ENCODE peak calls at places on chromosome 5, in seven cellular contexts. D is hippocampal formation; H is IMR-90; W is osteoblast; U is M059J; V is activated CD8-positive, alpha-beta T cell treated with anti-CD3 and anti-CD28 coated beads, Interleukin-2, amount 10 ng/mL, durations not matched to agents 7 days and 5 days; N is NCI-H1048. M is an unnamed sample.

GRCh38 chr5:17305964-17306725 is 88.7 kb downstream of the BASP1 start:
- DNase-seq in N (no peak), W (peak; percentile 86), D (no peak), U (peak; percentile 75), H (peak; percentile 84), V (no peak), M (no peak)

GRCh38 chr5:178353461-178353860 is 120.9 kb upstream of the PHYKPL start:
- DNase-seq in U (no peak), D (no peak), H (no peak), W (peak; percentile 70), N (no peak), V (no peak), M (no peak)

GRCh38 chr5:96509721-96510383 is 76.8 kb upstream of the PCSK1 start:
- DNase-seq in V (no peak), N (no peak), U (peak; percentile 87), H (peak; percentile 97), W (peak; percentile 63), D (no peak), M (no peak)

GRCh38 chr5:122937914-122938313 is 92.5 kb downstream of the SNX24 start:
- DNase-seq in V (no peak), H (no peak), W (no peak), D (no peak), N (no peak), U (no peak), M (no peak)

GRCh38 chr5:176955895-176956294 is 50.7 kb downstream of the UIMC1 start:
- DNase-seq in U (peak; percentile 51), D (no peak), H (peak; percentile 23), W (peak; percentile 72), V (no peak), N (no peak), M (no peak)

GRCh38 chr5:145984072-145984471 is 47.7 kb downstream of the SH3RF2 start:
- DNase-seq in V (no peak), U (no peak), D (no peak), W (no peak), H (no peak), N (no peak), M (no peak)

GRCh38 chr5:72347801-72348305 is 27.7 kb downstream of the PTCD2 start:
- DNase-seq in H (peak; percentile 98), U (peak; percentile 37), N (no peak), W (peak; percentile 85), V (no peak), D (no peak), M (no peak)

GRCh38 chr5:158570502-158570901 is 529.2 kb downstream of the EBF1 start:
- DNase-seq in U (no peak), D (no peak), V (no peak), N (no peak), W (no peak), H (no peak), M (no peak)

GRCh38 chr5:174247239-174247638 is 201.7 kb downstream of the NSG2 start:
- DNase-seq in H (no peak), V (no peak), N (no peak), W (no peak), D (no peak), U (no peak), M (no peak)

GRCh38 chr5:157046041-157046440 is 12.9 kb downstream of the HAVCR1 start:
- DNase-seq in H (no peak), D (no peak), U (peak; percentile 87), N (no peak), W (no peak), V (no peak), M (no peak)

GRCh38 chr5:144048254-144048856 is 122.1 kb downstream of the YIPF5 start:
- DNase-seq in D (no peak), V (no peak), H (no peak), U (no peak), N (no peak), W (no peak), M (no peak)

GRCh38 chr5:108074626-108075025 is 307.3 kb downstream of the FBXL17 start:
- DNase-seq in D (no peak), U (no peak), W (no peak), N (no peak), H (no peak), V (no peak), M (no peak)

GRCh38 chr5:181282874-181283273 is 21.9 kb upstream of the TRIM52 start:
- DNase-seq in D (no peak), V (no peak), U (no peak), H (no peak), N (no peak), W (no peak), M (no peak)

GRCh38 chr5:111820072-111820471 is 63.1 kb upstream of the NREP start:
- DNase-seq in U (no peak), N (no peak), D (no peak), H (no peak), W (no peak), V (no peak), M (no peak)

GRCh38 chr5:8641796-8642505 is 773.0 kb downstream of the MTRR start:
- DNase-seq in N (no peak), H (no peak), W (no peak), U (no peak), V (no peak), D (no peak), M (no peak)

GRCh38 chr5:83077662-83078261 is 415 bp downstream of the XRCC4 start:
- DNase-seq in V (peak; percentile 39), W (peak; percentile 67), N (no peak), U (peak; percentile 48), H (peak; percentile 31), D (no peak), M (no peak)

GRCh38 chr5:136030956-136031611 is 2.3 kb downstream of the TGFBI start:
- DNase-seq in V (no peak), H (no peak), U (no peak), W (no peak), N (no peak), D (no peak), M (no peak)

GRCh38 chr5:63245271-63245670 is 666.7 kb downstream of the LRRC70 start:
- DNase-seq in D (no peak), N (no peak), V (no peak), U (peak; percentile 2), W (no peak), H (no peak), M (no peak)

GRCh38 chr5:133849116-133849515 is 119.3 kb downstream of the C5orf15 start:
- DNase-seq in H (no peak), V (no peak), N (no peak), U (no peak), W (no peak), D (no peak), M (no peak)

GRCh38 chr5:42715791-42716190 is 40.8 kb upstream of the CCDC152 start:
- DNase-seq in N (no peak), D (no peak), H (no peak), V (no peak), U (peak; percentile 71), W (peak; percentile 14), M (no peak)

GRCh38 chr5:171205375-171205774 is 103.7 kb upstream of the TLX3 start:
- DNase-seq in U (no peak), V (no peak), D (no peak), H (no peak), W (no peak), N (no peak), M (no peak)

GRCh38 chr5:74517700-74518099 is 122.8 kb downstream of the ENC1 start:
- DNase-seq in V (no peak), H (peak; percentile 86), N (no peak), W (peak; percentile 91), D (no peak), U (peak; percentile 82), M (no peak)

GRCh38 chr5:146005723-146006122 is 69.3 kb downstream of the SH3RF2 start:
- DNase-seq in V (no peak), D (no peak), N (no peak), U (no peak), H (no peak), W (peak; percentile 58), M (no peak)

GRCh38 chr5:96969401-96969800 is 33.5 kb downstream of the LNPEP start:
- DNase-seq in W (no peak), H (no peak), V (no peak), D (no peak), U (no peak), N (no peak), M (no peak)

GRCh38 chr5:80804332-80804731 is 149.5 kb upstream of the DHFR start:
- DNase-seq in H (no peak), V (no peak), N (no peak), D (no peak), U (no peak), W (no peak), M (no peak)

GRCh38 chr5:55865831-55866230 is 14.7 kb downstream of the IL31RA start:
- DNase-seq in H (peak; percentile 49), V (no peak), N (no peak), D (no peak), U (peak; percentile 29), W (peak; percentile 81), M (no peak)

M was measured in omental fat pad.